ENCODE peak calls at places on chromosomes 4 and X, in eight cellular contexts. G is breast epithelium, I is HCT116, E is heart left ventricle, V is stomach, R is right lobe of liver, Y is prostate gland, B is uterus. F is an unnamed sample. For H3K36me3, the result is how much of the 10 kb centered on the place peaks cover.

GRCh38 chr4:76535603-76536380 is 100.8 kb downstream of the SHROOM3 start:
- DNase-seq in G (no peak), R (no peak), V (no peak), I (no peak), Y (no peak), E (no peak), B (no peak), F (no peak)

GRCh38 chrX:14915596-14915995 is 42.4 kb downstream of the MOSPD2 start:
- DNase-seq in G (no peak), E (no peak), V (no peak), I (no peak), R (no peak), B (no peak), Y (no peak), F (no peak)

GRCh38 chr4:20682853-20683252 is 17.4 kb upstream of the PACRGL start:
- DNase-seq in V (peak), R (no peak), E (no peak), B (no peak), G (no peak), I (no peak), Y (peak), F (no peak)

GRCh38 chrX:15530318-15530717 is 29.7 kb downstream of the BMX start:
- DNase-seq in V (no peak), E (no peak), R (no peak), I (no peak), B (no peak), Y (no peak), G (no peak), F (no peak)

GRCh38 chr4:36399762-36400353 is 118.4 kb downstream of the DTHD1 start:
- DNase-seq in V (no peak), I (no peak), R (no peak), B (no peak), E (no peak), Y (no peak), G (no peak), F (no peak)

GRCh38 chr4:31592293-31592692 is 872.1 kb downstream of the PCDH7 start:
- DNase-seq in V (no peak), Y (no peak), R (no peak), I (no peak), B (no peak), G (no peak), E (no peak), F (no peak)

GRCh38 chr4:174198396-174199179 is 84.9 kb downstream of the FBXO8 start:
- DNase-seq in Y (no peak), V (no peak), E (no peak), R (no peak), I (no peak), B (no peak), G (no peak), F (no peak)

GRCh38 chr4:1115528-1116293 is 2.3 kb upstream of the RNF212 start:
- DNase-seq in V (no peak), G (no peak), B (no peak), I (no peak), E (no peak), Y (no peak), R (no peak), F (peak)

GRCh38 chr4:154727540-154727939 is 16.3 kb upstream of the LRAT start:
- DNase-seq in E (no peak), I (no peak), Y (no peak), R (no peak), B (no peak), G (no peak), V (no peak), F (no peak)

GRCh38 chrX:2654436-2655340 is 36.4 kb upstream of the CD99 start:
- DNase-seq in G (no peak), Y (no peak), R (peak), E (no peak), V (peak), I (no peak), B (no peak), F (no peak)

GRCh38 chr4:41363384-41363981 is 106.8 kb downstream of the UCHL1 start:
- DNase-seq in Y (peak), V (no peak), B (peak), G (no peak), I (no peak), E (no peak), R (no peak), F (no peak)

GRCh38 chr4:75141162-75141561 is 208.2 kb downstream of the PARM1 start:
- DNase-seq in G (no peak), B (no peak), V (no peak), E (no peak), R (no peak), I (no peak), Y (no peak), F (no peak)

GRCh38 chr4:168199262-168199957 is 107.1 kb downstream of the ANXA10 start:
- DNase-seq in R (no peak), E (no peak), Y (no peak), I (no peak), V (no peak), G (no peak), B (no peak), F (no peak)

GRCh38 chr4:6561173-6561516 is 13.8 kb upstream of the MAN2B2 start:
- DNase-seq in R (no peak), V (no peak), E (no peak), G (no peak), B (no peak), Y (no peak), I (no peak), F (no peak)

GRCh38 chr4:57187241-57187640 is 77.1 kb upstream of the IGFBP7 start:
- DNase-seq in R (no peak), Y (no peak), B (no peak), G (no peak), V (no peak), I (no peak), E (no peak), F (no peak)

GRCh38 chr4:10589308-10589707 is 95.3 kb downstream of the CLNK start:
- DNase-seq in I (no peak), B (no peak), E (no peak), Y (no peak), V (no peak), G (no peak), R (no peak), F (no peak)

GRCh38 chr4:12389604-12390003 is 960.9 kb upstream of the HS3ST1 start:
- DNase-seq in R (no peak), E (no peak), B (no peak), Y (no peak), I (no peak), V (no peak), G (no peak), F (no peak)

GRCh38 chr4:92969650-92970370 is 666.0 kb downstream of the GRID2 start:
- DNase-seq in B (no peak), R (no peak), Y (no peak), V (no peak), G (no peak), E (no peak), I (peak), F (no peak)

GRCh38 chr4:5758741-5759140 is 47.7 kb downstream of the EVC start:
- DNase-seq in V (no peak), I (peak), Y (no peak), R (no peak), B (no peak), E (no peak), G (no peak), F (no peak)

GRCh38 chr4:99640676-99641075 is 17.0 kb downstream of the C4orf54 start:
- DNase-seq in V (no peak), I (no peak), B (no peak), R (no peak), Y (no peak), E (no peak), G (no peak), F (no peak)

GRCh38 chr4:99642725-99643489 is 14.7 kb downstream of the C4orf54 start:
- DNase-seq in I (no peak), R (peak), Y (no peak), V (no peak), E (peak), B (no peak), G (no peak), F (no peak)

GRCh38 chrX:120819126-120819525 is 56.5 kb downstream of the CT47B1 start:
- DNase-seq in E (no peak), G (no peak), I (no peak), B (no peak), V (no peak), Y (no peak), R (no peak), F (no peak)

GRCh38 chr4:172986114-172986513 is 182.5 kb upstream of the GALNT7 start:
- DNase-seq in R (no peak), I (no peak), B (no peak), Y (no peak), E (no peak), G (no peak), V (no peak), F (no peak)

GRCh38 chr4:8690216-8690786 is 97.7 kb downstream of the CPZ start:
- DNase-seq in I (no peak), G (peak), Y (no peak), B (no peak), V (no peak), R (peak), E (peak), F (peak)

GRCh38 chr4:22389240-22389871 is 126.5 kb downstream of the ADGRA3 start:
- DNase-seq in V (peak), B (peak), I (peak), Y (peak), R (no peak), E (no peak), G (no peak), F (no peak)

GRCh38 chrX:11792461-11793421 is 34.7 kb downstream of the MSL3 start:
- DNase-seq in G (no peak), Y (peak), R (no peak), V (peak), B (no peak), I (no peak), E (no peak), F (no peak)

GRCh38 chr4:576245-576821 is at the start of gene TMEM271:
- DNase-seq in R (no peak), V (no peak), G (no peak), B (no peak), Y (no peak), I (no peak), E (no peak), F (peak)

GRCh38 chr4:164261831-164262230 is 492.1 kb upstream of the SMIM31 start:
- DNase-seq in Y (no peak), E (no peak), G (no peak), R (no peak), V (no peak), B (no peak), I (no peak), F (no peak)

GRCh38 chr4:54498661-54499111 is 159.1 kb upstream of the KIT start:
- DNase-seq in V (no peak), I (no peak), B (no peak), G (no peak), E (no peak), Y (no peak), R (no peak), F (no peak)

GRCh38 chr4:162791321-162791720 is 375.4 kb downstream of the NAF1 start:
- DNase-seq in B (no peak), V (no peak), Y (no peak), R (no peak), I (no peak), G (no peak), E (no peak), F (no peak)

GRCh38 chr4:82043081-82043808 is 330.5 kb downstream of the HNRNPD start:
- DNase-seq in R (peak), B (no peak), I (no peak), Y (no peak), V (peak), G (no peak), E (no peak), F (peak)

GRCh38 chr4:74632634-74633033 is 161.7 kb downstream of the BTC start:
- DNase-seq in I (peak), R (no peak), G (no peak), V (peak), Y (peak), B (peak), E (no peak), F (no peak)

GRCh38 chr4:25743971-25744370 is 88.3 kb downstream of the SLC34A2 start:
- DNase-seq in E (no peak), G (no peak), V (no peak), B (no peak), Y (no peak), I (no peak), R (no peak), F (no peak)

GRCh38 chr4:152187693-152188092 is 348.2 kb downstream of the FBXW7 start:
- DNase-seq in B (no peak), R (no peak), V (no peak), I (no peak), Y (no peak), G (no peak), E (no peak), F (no peak)

GRCh38 chr4:17203767-17204166 is 305.3 kb upstream of the LDB2 start:
- DNase-seq in E (no peak), I (no peak), R (no peak), Y (no peak), B (no peak), G (no peak), V (no peak), F (no peak)

GRCh38 chr4:89110986-89111832 is at the start of gene TIGD2:
- DNase-seq in Y (peak), R (peak), I (peak), E (peak), V (peak), B (peak), G (peak), F (peak)
- TF ChIP-seq POLR2A in Y (peak), R (peak), I (peak), E (no peak), V (no peak), B (peak), G (peak), F (peak)

GRCh38 chrX:53594354-53594753 is 92.2 kb downstream of the HUWE1 start:
- DNase-seq in B (no peak), E (no peak), V (no peak), G (no peak), I (no peak), Y (no peak), R (no peak), F (no peak)
- H3K36me3 ChIP-seq in B (under half), E (under half), V (half or more), G (under half), I (half or more), Y (under half), R (under half), F (half or more)

GRCh38 chrX:109732780-109733657 is at the start of gene ACSL4:
- DNase-seq in I (peak), E (peak), B (peak), V (peak), R (peak), G (peak), Y (peak), F (peak)
- TF ChIP-seq POLR2A in I (peak), E (no peak), B (peak), V (no peak), R (peak), G (peak), Y (peak), F (peak)

GRCh38 chr4:70908993-70909556 is 6.9 kb downstream of the MOB1B start:
- DNase-seq in Y (no peak), V (no peak), E (no peak), G (no peak), I (no peak), R (no peak), B (no peak), F (no peak)
- H3K36me3 ChIP-seq in Y (under half), V (under half), E (under half), G (under half), I (under half), R (under half), B (under half), F (under half)